ENCODE peak calls at places on chromosome 17, in four cellular contexts. M, W, H and D are unnamed samples. For H3K79me2, the result is how much of the 10 kb centered on the place peaks cover.

GRCh38 chr17:15273141-15273793 is 8.1 kb upstream of the PMP22 start:
- DNase-seq in H (no peak), M (no peak), W (peak), D (peak)

GRCh38 chr17:50675627-50676026 is 32.1 kb downstream of the ANKRD40 start:
- DNase-seq in W (no peak), H (no peak), M (no peak), D (no peak)

GRCh38 chr17:50908860-50909764 is 43.0 kb upstream of the TOB1 start:
- DNase-seq in H (peak), W (no peak), M (no peak), D (no peak)

GRCh38 chr17:79176792-79177601 is 102.4 kb downstream of the ENGASE start:
- DNase-seq in W (no peak), M (no peak), H (no peak), D (no peak)

GRCh38 chr17:47199627-47200324 is 9.4 kb upstream of the MYL4 start:
- DNase-seq in M (no peak), H (no peak), W (no peak), D (no peak)

GRCh38 chr17:47229535-47230443 is 20.6 kb downstream of the MYL4 start:
- DNase-seq in H (peak), M (peak), W (peak), D (peak)

GRCh38 chr17:75271955-75272847 is 1.2 kb upstream of the MIF4GD start:
- DNase-seq in M (no peak), W (peak), H (no peak), D (no peak)

GRCh38 chr17:81398170-81398854 is 3.1 kb downstream of the BAHCC1 start:
- DNase-seq in H (peak), M (no peak), W (no peak), D (no peak)

GRCh38 chr17:73192219-73192893 is 499 bp upstream of the COG1 start:
- DNase-seq in H (peak), W (peak), M (peak), D (peak)
- H3K9ac ChIP-seq in H (peak), W (peak), M (peak), D (peak)

DNA sequence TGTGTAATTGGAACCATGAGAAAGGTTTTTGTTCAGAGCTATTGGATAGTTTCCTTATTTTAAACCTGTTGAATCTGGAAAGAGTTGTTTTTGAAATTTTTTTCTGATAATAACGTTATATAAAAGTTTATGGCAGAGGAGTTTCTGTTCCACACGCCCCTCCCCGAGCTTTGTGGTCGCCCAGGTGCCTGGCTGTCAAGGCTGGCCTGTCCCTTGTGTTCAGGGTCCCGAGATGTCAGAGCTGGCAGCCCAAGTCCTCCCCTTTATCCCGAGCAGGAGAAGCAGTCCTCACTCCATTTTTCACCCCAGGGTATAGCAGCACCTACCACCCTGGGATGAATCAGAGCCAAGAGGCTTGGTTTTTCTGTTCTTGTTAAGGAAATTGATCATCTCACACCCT is 26.2 kb upstream of the ZNF750 start:
- DNase-seq in M (no peak), W (no peak), H (no peak), D (no peak)
- H3K79me2 ChIP-seq in M (under half), W (under half), H (under half), D (under half)

DNA sequence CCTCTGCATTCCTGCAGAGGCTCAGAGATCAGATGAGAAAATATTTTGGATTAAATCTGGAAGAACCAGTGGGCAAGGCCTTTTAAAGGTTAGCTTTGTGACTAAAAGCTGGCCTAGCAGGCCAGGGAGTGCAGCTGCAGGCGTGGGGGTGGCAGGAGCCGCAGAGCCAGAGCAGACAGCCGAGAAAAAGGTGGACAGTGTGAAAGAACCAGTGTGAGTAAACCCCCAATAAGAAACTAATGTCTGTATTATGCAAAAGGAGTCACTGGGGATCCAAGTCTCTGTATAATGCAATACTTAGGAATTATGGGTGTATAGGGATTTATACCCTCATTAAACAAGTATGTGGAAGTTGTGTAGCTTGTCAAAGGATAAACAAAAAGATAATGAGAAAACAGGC is 21.4 kb upstream of the SPACA3 start:
- DNase-seq in M (no peak), W (peak), H (no peak), D (peak)
- H3K9ac ChIP-seq in M (no peak), W (no peak), H (no peak), D (no peak)

GRCh38 chr17:2794116-2794803 is 2.0 kb upstream of the RAP1GAP2 start:
- DNase-seq in H (no peak), M (no peak), W (no peak), D (no peak)
- H3K79me2 ChIP-seq in H (under half), M (under half), W (under half), D (under half)

DNA sequence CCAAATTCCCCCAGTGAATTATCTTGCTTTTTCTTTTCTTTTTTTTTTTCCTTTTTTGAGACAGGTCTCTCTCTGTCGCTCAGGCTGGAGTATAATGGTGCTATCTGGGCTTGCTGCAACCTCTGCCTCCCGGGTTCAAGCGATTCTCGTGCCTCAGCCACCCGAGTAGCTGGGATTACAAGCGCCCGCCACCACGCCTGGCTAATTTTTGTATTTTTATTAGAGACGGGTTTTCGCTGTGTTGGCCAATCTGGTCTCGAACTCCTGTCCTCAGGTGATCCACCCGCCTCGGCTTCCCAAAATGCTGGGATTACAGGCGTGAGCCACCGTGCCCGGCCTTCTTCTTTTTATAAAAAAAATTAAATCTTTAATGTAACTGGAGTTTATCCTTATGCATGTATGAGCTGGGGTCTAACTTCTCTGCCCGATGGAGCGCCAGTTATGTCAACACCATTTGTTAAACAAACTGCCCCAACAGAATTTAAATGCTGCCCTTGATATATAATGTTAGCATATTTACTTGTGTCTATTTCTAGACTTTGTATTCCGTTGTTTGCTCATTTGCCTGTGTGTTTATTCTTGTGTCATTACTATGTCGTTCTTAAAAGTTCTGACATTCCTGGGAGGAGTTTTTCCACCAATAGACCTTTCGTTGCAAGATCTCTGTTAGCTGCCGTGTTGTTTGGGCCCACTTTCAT is 535 bp upstream of the AURKB start:
- DNase-seq in H (no peak), W (peak), M (no peak), D (peak)
- H3K9ac ChIP-seq in H (peak), W (peak), M (peak), D (peak)

GRCh38 chr17:63698886-63699637 is 863 bp downstream of the LIMD2 start:
- DNase-seq in H (peak), M (no peak), W (peak), D (no peak)
- H3K79me2 ChIP-seq in H (under half), M (under half), W (under half), D (under half)

DNA sequence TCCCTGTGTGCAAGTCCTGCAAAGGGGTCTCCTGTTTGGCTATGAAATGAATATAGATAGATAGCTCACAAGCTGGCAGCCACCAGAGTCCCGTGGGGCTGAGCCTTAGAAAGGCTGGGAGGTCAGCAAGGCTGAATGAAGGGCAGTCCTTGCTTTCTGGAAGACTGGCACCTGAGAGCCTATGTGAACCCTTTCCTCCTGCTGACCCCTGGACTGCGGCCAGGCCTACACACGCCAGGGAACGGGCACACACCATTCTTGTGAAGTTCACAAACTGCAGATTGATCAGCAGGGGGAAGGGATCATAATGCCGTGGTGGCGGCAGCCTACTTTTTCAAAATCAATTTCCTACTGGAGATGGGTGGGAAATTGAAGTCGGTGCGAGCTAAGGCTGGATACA is 985 bp upstream of the C17orf107 start:
- DNase-seq in H (no peak), M (no peak), W (no peak), D (no peak)
- H3K9ac ChIP-seq in H (no peak), M (no peak), W (peak), D (no peak)

GRCh38 chr17:11305524-11305923 is 64.5 kb downstream of the SHISA6 start:
- DNase-seq in H (no peak), W (no peak), M (no peak), D (no peak)
- H3K79me2 ChIP-seq in H (under half), W (under half), M (under half), D (under half)

GRCh38 chr17:1934901-1935300 is 90.2 kb downstream of the RTN4RL1 start:
- DNase-seq in W (no peak), M (no peak), H (no peak), D (no peak)
- H3K9ac ChIP-seq in W (no peak), M (no peak), H (no peak), D (no peak)

GRCh38 chr17:40148527-40148926 is 8.2 kb downstream of the CASC3 start:
- DNase-seq in H (no peak), W (no peak), M (no peak), D (no peak)

GRCh38 chr17:40153603-40154238 is 13.4 kb downstream of the CASC3 start:
- DNase-seq in W (no peak), H (no peak), M (no peak), D (no peak)

GRCh38 chr17:40150215-40150614 is 9.9 kb downstream of the CASC3 start:
- DNase-seq in H (no peak), M (no peak), W (no peak), D (no peak)

DNA sequence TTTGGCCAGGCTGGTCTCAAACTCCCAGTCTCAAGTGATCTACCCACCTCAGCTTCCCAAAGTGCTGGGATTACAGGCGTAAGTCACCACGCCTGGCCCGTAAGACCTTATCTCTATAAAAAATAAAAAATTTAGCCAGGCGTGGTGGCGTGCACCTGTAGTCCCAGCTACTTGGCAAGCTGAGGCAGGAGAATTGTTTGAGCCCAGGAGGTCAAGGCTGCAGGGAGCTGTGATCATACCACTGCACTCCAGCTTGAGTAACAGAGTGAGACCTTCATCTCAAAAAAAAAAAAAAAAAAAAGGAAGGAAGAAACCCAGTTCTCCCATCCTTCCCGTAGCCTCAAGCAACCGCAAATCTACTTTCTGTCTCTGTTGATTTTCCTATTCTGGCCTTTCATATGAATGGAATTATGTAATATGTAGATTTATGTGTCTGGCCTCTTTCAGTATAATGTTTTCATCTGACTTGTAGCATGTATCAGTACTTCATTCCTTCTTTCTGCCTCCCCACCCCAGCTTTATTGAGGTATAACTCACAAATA is 11.1 kb downstream of the CASC3 start:
- DNase-seq in H (no peak), M (no peak), W (no peak), D (no peak)
- H3K79me2 ChIP-seq in H (under half), M (half or more), W (half or more), D (under half)